ENCODE peak calls at places on chromosomes 7 and 10, in five cellular contexts. One of them, this sample, is unnamed.

GRCh38 chr7:105611856-105612775 is 30.8 kb upstream of the EFCAB10 start:
- DNase-seq in testis: no peak
- DNase-seq in spleen: no peak
- DNase-seq in gastrocnemius medialis: no peak
- DNase-seq in transverse colon: no peak
- DNase-seq in this sample: no peak

GRCh38 chr10:28743576-28743975 is 66.3 kb downstream of the BAMBI start:
- DNase-seq in testis: no peak
- DNase-seq in spleen: no peak
- DNase-seq in gastrocnemius medialis: no peak
- DNase-seq in transverse colon: no peak
- DNase-seq in this sample: no peak

GRCh38 chr10:123759496-123760070 is 93.4 kb downstream of the GPR26 start:
- DNase-seq in testis: no peak
- DNase-seq in spleen: no peak
- DNase-seq in gastrocnemius medialis: no peak
- DNase-seq in transverse colon: no peak
- DNase-seq in this sample: no peak

GRCh38 chr10:18918545-18918944 is 130.1 kb upstream of the MALRD1 start:
- DNase-seq in testis: no peak
- DNase-seq in spleen: no peak
- DNase-seq in gastrocnemius medialis: no peak
- DNase-seq in transverse colon: no peak
- DNase-seq in this sample: no peak

GRCh38 chr7:128030999-128031681 is at the start of gene LRRC4:
- DNase-seq in testis: peak; percentile 48
- DNase-seq in spleen: peak; percentile 90
- DNase-seq in gastrocnemius medialis: no peak
- DNase-seq in transverse colon: peak; percentile 36
- DNase-seq in this sample: no peak

GRCh38 chr10:83164134-83164533 is 975.2 kb upstream of the GHITM start:
- DNase-seq in testis: no peak
- DNase-seq in spleen: no peak
- DNase-seq in gastrocnemius medialis: no peak
- DNase-seq in transverse colon: no peak
- DNase-seq in this sample: no peak

GRCh38 chr7:143417734-143418378 is 9.2 kb upstream of the EPHA1 start:
- DNase-seq in testis: no peak
- DNase-seq in spleen: no peak
- DNase-seq in gastrocnemius medialis: no peak
- DNase-seq in transverse colon: no peak
- DNase-seq in this sample: no peak

GRCh38 chr10:26368463-26368862 is 69.7 kb upstream of the APBB1IP start:
- DNase-seq in testis: no peak
- DNase-seq in spleen: no peak
- DNase-seq in gastrocnemius medialis: no peak
- DNase-seq in transverse colon: no peak
- DNase-seq in this sample: no peak

GRCh38 chr7:135459951-135460567 is 49.8 kb downstream of the CNOT4 start:
- DNase-seq in testis: no peak
- DNase-seq in spleen: no peak
- DNase-seq in gastrocnemius medialis: no peak
- DNase-seq in transverse colon: no peak
- DNase-seq in this sample: no peak

GRCh38 chr7:127968547-127968946 is 62.7 kb downstream of the LRRC4 start:
- DNase-seq in testis: no peak
- DNase-seq in spleen: no peak
- DNase-seq in gastrocnemius medialis: no peak
- DNase-seq in transverse colon: no peak
- DNase-seq in this sample: no peak

GRCh38 chr10:100728928-100729876 is 16.2 kb upstream of the PAX2 start:
- DNase-seq in testis: peak; percentile 72
- DNase-seq in spleen: peak; percentile 72
- DNase-seq in gastrocnemius medialis: no peak
- DNase-seq in transverse colon: no peak
- DNase-seq in this sample: peak; percentile 42

GRCh38 chr7:132180481-132180880 is 395.8 kb downstream of the PLXNA4 start:
- DNase-seq in testis: no peak
- DNase-seq in spleen: peak; percentile 65
- DNase-seq in gastrocnemius medialis: no peak
- DNase-seq in transverse colon: no peak
- DNase-seq in this sample: no peak

GRCh38 chr10:15346440-15347141 is 24.5 kb downstream of the FAM171A1 start:
- DNase-seq in testis: no peak
- DNase-seq in spleen: no peak
- DNase-seq in gastrocnemius medialis: no peak
- DNase-seq in transverse colon: no peak
- DNase-seq in this sample: no peak

GRCh38 chr10:61942997-61943457 is 41.5 kb downstream of the ARID5B start:
- DNase-seq in testis: no peak
- DNase-seq in spleen: no peak
- DNase-seq in gastrocnemius medialis: no peak
- DNase-seq in transverse colon: no peak
- DNase-seq in this sample: no peak

GRCh38 chr7:127616709-127617108 is 1.2 kb downstream of the PAX4 start:
- DNase-seq in testis: no peak
- DNase-seq in spleen: no peak
- DNase-seq in gastrocnemius medialis: no peak
- DNase-seq in transverse colon: no peak
- DNase-seq in this sample: no peak

GRCh38 chr7:101702362-101702850 is 73.3 kb upstream of the MYL10 start:
- DNase-seq in testis: no peak
- DNase-seq in spleen: no peak
- DNase-seq in gastrocnemius medialis: no peak
- DNase-seq in transverse colon: peak; percentile 87
- DNase-seq in this sample: no peak
- TF ChIP-seq CTCF in testis: no peak
- TF ChIP-seq CTCF in spleen: no peak
- TF ChIP-seq CTCF in gastrocnemius medialis: no peak
- TF ChIP-seq CTCF in transverse colon: peak; percentile 78
- TF ChIP-seq CTCF in this sample: no peak

GRCh38 chr7:66088861-66089838 is 13.5 kb downstream of the ASL start:
- DNase-seq in testis: no peak
- DNase-seq in spleen: no peak
- DNase-seq in gastrocnemius medialis: no peak
- DNase-seq in transverse colon: no peak
- DNase-seq in this sample: no peak
- H3K4me3 ChIP-seq in testis: no peak overlapping the region
- H3K4me3 ChIP-seq in spleen: no peak overlapping the region
- H3K4me3 ChIP-seq in gastrocnemius medialis: no peak overlapping the region
- H3K4me3 ChIP-seq in transverse colon: no peak overlapping the region
- H3K4me3 ChIP-seq in this sample: no peak overlapping the region

DNA sequence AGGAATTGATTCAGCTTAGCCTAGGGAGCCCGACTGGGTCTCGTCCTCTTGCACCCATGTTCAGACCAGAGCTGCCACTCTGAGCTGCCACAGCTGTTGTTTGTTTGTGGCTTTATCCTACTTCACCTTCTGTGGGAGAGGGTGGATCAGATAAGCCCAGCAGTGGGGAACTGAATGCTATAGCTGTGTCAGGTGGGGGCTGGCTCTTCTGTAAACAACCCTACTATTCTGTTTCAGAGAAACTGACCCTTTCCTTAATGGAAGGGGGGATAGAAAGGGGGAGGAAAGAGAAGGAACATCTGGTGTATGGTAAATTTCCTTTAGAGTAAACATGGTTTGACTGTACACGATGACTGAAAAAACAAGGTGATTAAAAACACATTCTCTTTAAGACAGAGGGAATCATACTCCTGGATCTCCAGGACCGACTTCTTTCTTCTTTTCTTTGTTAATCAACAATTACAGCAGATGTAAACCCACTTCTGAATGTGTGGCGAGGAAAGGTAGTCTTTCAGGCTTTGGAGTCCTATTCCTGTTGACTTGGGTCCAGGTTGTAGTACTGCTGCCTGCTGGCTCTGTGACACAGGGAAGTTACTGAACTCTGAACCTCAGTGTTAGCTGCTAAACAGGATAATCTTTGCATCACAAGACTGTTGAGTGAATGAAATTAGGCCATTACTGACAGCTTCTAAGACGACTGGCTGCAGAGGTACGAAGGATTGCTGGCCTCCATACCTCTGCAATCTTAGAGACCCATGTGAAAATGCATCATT is 6.0 kb downstream of the PRXL2A start:
- DNase-seq in testis: no peak
- DNase-seq in spleen: no peak
- DNase-seq in gastrocnemius medialis: no peak
- DNase-seq in transverse colon: peak; percentile 48
- DNase-seq in this sample: no peak
- TF ChIP-seq POLR2A in testis: no peak
- TF ChIP-seq POLR2A in spleen: no peak
- TF ChIP-seq POLR2A in gastrocnemius medialis: no peak
- TF ChIP-seq POLR2A in transverse colon: no peak
- TF ChIP-seq POLR2A in this sample: no peak

DNA sequence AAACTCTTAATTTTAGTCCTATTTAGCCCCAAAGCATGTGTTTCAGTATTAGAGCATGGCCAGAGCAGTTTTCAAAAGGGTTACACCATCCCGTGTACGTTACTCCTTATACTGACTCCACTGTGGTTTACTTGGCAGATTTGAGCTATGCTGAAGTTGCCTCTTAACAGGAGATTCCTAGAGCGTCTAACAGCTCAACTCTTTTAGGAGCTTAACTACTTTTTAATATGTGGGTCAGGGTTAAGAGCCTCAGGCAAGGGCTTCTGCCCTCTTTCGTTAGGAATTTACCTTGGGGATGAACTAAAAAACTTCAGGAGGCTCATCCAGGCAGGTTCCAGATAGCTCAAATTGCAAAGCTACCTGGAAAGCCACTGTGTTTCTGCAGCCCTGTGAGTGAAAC is 674.8 kb upstream of the C7orf33 start:
- DNase-seq in testis: no peak
- DNase-seq in spleen: no peak
- DNase-seq in gastrocnemius medialis: no peak
- DNase-seq in transverse colon: no peak
- DNase-seq in this sample: no peak
- TF ChIP-seq CTCF in testis: no peak
- TF ChIP-seq CTCF in spleen: no peak
- TF ChIP-seq CTCF in gastrocnemius medialis: no peak
- TF ChIP-seq CTCF in transverse colon: no peak
- TF ChIP-seq CTCF in this sample: no peak

GRCh38 chr7:19113001-19113349 is 4.5 kb downstream of the TWIST1 start:
- DNase-seq in testis: no peak
- DNase-seq in spleen: no peak
- DNase-seq in gastrocnemius medialis: no peak
- DNase-seq in transverse colon: no peak
- DNase-seq in this sample: no peak

GRCh38 chr7:19114591-19114855 is 2.9 kb downstream of the TWIST1 start:
- DNase-seq in testis: no peak
- DNase-seq in spleen: no peak
- DNase-seq in gastrocnemius medialis: no peak
- DNase-seq in transverse colon: no peak
- DNase-seq in this sample: no peak

GRCh38 chr7:19112290-19113000 is 5.0 kb downstream of the TWIST1 start:
- DNase-seq in testis: no peak
- DNase-seq in spleen: peak; percentile 54
- DNase-seq in gastrocnemius medialis: no peak
- DNase-seq in transverse colon: no peak
- DNase-seq in this sample: no peak

GRCh38 chr7:19116121-19117080 is 1.0 kb downstream of the TWIST1 start:
- DNase-seq in testis: peak; percentile 56
- DNase-seq in spleen: peak; percentile 74
- DNase-seq in gastrocnemius medialis: no peak
- DNase-seq in transverse colon: no peak
- DNase-seq in this sample: peak; percentile 43

DNA sequence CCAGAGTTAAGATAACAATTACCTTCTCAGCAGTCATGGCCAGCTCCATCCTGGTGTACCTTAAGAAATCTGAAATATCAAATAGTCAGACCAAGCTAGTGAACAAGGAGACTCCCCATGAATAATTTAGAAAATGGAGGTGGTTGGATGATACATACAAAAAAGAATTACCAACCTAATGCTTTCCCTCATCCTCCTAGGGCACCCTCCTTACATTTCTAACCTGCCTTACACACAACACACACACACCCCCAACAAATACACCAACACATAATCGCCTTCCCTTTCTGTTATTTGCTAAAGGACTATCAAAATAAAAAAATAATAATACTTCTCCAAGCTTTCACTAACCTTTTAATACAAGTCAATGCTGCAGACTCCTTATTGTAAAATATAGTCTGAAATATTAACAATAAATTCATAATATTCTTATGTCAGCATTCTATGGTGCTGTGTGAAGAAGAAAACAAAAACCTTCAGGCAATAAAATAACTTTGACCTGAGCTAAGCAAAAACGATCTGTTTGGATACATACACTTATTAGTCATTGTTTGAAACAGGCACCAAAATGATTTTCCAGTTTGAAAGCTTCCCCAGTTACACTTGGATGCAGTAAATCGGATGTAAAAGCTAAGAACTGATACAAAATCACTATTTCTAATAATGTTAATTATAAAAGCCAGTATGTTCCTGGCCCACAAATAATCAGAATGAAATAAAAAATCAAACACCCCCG is 3.4 kb downstream of the TWIST1 start:
- DNase-seq in testis: no peak
- DNase-seq in spleen: no peak
- DNase-seq in gastrocnemius medialis: no peak
- DNase-seq in transverse colon: no peak
- DNase-seq in this sample: no peak
- H3K4me3 ChIP-seq in testis: no peak overlapping the region
- H3K4me3 ChIP-seq in spleen: no peak overlapping the region
- H3K4me3 ChIP-seq in gastrocnemius medialis: no peak overlapping the region
- H3K4me3 ChIP-seq in transverse colon: no peak overlapping the region
- H3K4me3 ChIP-seq in this sample: no peak overlapping the region

DNA sequence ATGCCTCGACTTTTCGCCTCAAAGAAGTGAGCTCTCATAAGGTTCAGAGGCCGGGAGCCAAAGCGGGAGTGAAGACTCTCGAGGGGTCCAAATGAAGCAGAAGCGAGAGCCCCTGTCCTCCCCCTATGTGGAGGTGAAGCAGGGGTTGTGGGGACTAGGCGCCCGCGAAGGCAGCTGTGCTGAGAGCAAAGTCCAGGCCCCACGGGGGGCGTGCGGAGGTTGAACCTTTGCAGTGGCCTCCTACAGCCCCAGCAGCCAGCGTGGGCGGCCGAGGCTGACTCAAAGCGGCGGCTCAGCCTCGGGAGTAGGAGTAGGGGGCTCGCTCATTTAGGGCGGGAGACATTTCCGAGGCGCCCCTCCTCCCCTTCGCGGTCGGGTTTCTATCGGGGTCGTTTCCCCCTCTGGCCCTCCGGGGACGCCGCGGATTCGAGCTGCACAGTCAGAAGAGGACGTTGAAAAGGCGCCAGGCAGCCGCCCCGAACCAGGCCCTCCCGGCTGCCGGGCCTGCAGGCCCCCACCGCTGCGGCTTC is 548 bp upstream of the ADD3 start:
- DNase-seq in testis: peak; percentile 71
- DNase-seq in spleen: no peak
- DNase-seq in gastrocnemius medialis: peak; percentile 24
- DNase-seq in transverse colon: no peak
- DNase-seq in this sample: no peak
- TF ChIP-seq POLR2A in testis: no peak
- TF ChIP-seq POLR2A in spleen: no peak
- TF ChIP-seq POLR2A in gastrocnemius medialis: no peak
- TF ChIP-seq POLR2A in transverse colon: peak; percentile 28
- TF ChIP-seq POLR2A in this sample: peak; percentile 44

GRCh38 chr7:77570330-77571011 is 33.4 kb downstream of the PTPN12 start:
- DNase-seq in testis: no peak
- DNase-seq in spleen: no peak
- DNase-seq in gastrocnemius medialis: no peak
- DNase-seq in transverse colon: no peak
- DNase-seq in this sample: peak; percentile 87
- TF ChIP-seq CTCF in testis: no peak
- TF ChIP-seq CTCF in spleen: no peak
- TF ChIP-seq CTCF in gastrocnemius medialis: no peak
- TF ChIP-seq CTCF in transverse colon: no peak
- TF ChIP-seq CTCF in this sample: no peak